ENCODE peak calls at places on chromosomes 4 and X, in eight cellular contexts. F is activated CD8-positive, alpha-beta memory T cell treated with anti-CD3 and anti-CD28 coated beads for 24 hours; M is transverse colon; C is activated T-cell treated with anti-CD3 and anti-CD28 coated beads for 1 hour; A is stimulated activated naive CD4-positive, alpha-beta T cell; P is IMR-90; D is C1 segment of cervical spinal cord; L is NCI-H187. O is an unnamed sample.

GRCh38 chr4:140096483-140096861 is 57.5 kb downstream of the MAML3 start:
- DNase-seq in F (no peak), C (no peak), L (no peak), D (no peak), M (no peak), A (no peak), P (no peak), O (no peak)

GRCh38 chr4:74624351-74625151 is 169.8 kb downstream of the BTC start:
- DNase-seq in F (no peak), A (no peak), M (no peak), C (no peak), D (no peak), P (peak), L (no peak), O (peak)

GRCh38 chr4:18571252-18571885 is 549.8 kb upstream of the LCORL start:
- DNase-seq in M (no peak), L (no peak), C (no peak), P (no peak), F (no peak), A (no peak), D (no peak), O (no peak)

GRCh38 chrX:37541991-37542390 is 29.5 kb upstream of the LANCL3 start:
- DNase-seq in F (no peak), C (no peak), A (no peak), M (no peak), D (no peak), L (no peak), P (no peak), O (no peak)

GRCh38 chr4:147550626-147551250 is 66.5 kb upstream of the TMEM184C start:
- DNase-seq in P (peak), D (no peak), M (no peak), A (no peak), L (no peak), F (no peak), C (no peak), O (peak)

GRCh38 chr4:100635899-100636298 is 118.1 kb upstream of the EMCN start:
- DNase-seq in M (no peak), F (no peak), D (no peak), P (no peak), C (no peak), L (no peak), A (no peak), O (no peak)

GRCh38 chrX:56029188-56029587 is 203.0 kb upstream of the KLF8 start:
- DNase-seq in D (no peak), F (no peak), P (no peak), M (no peak), L (no peak), A (no peak), C (no peak), O (no peak)

GRCh38 chr4:86089053-86089452 is 270.8 kb downstream of the MAPK10 start:
- DNase-seq in F (no peak), P (no peak), M (no peak), A (no peak), L (no peak), D (no peak), C (no peak), O (no peak)

GRCh38 chr4:98794565-98795205 is 134.2 kb downstream of the EIF4E start:
- DNase-seq in C (no peak), P (peak), M (no peak), D (no peak), L (no peak), F (no peak), A (no peak), O (peak)